ENCODE peak calls at places on chromosomes 6 and 20, in ten cellular contexts. N, L, C, J, G, K, E, S, V and F are unnamed samples.

GRCh38 chr20:63095718-63096654 is 89.2 kb upstream of the BHLHE23 start:
- DNase-seq in E (peak; percentile 8), K (no peak), G (no peak), S (no peak), V (no peak), C (peak; percentile 57), N (no peak), J (no peak), L (no peak), F (no peak)

GRCh38 chr6:26044140-26045045 is 42.8 kb upstream of the HFE start:
- DNase-seq in N (peak; percentile 49), V (no peak), G (peak; percentile 57), K (no peak), S (peak; percentile 67), C (peak; percentile 79), E (no peak), L (peak; percentile 81), J (no peak), F (peak; percentile 50)

GRCh38 chr6:15897063-15897934 is 231.6 kb upstream of the MYLIP start:
- DNase-seq in V (no peak), J (peak; percentile 53), S (no peak), K (peak; percentile 89), N (no peak), E (peak; percentile 40), G (no peak), C (no peak), L (peak; percentile 4), F (no peak)

GRCh38 chr20:25063981-25064380 is 6.0 kb upstream of the ACSS1 start:
- DNase-seq in C (peak; percentile 41), V (no peak), J (no peak), E (peak; percentile 8), K (no peak), S (no peak), L (no peak), G (no peak), N (no peak), F (no peak)

GRCh38 chr6:34148864-34149810 is 3.2 kb upstream of the GRM4 start:
- DNase-seq in V (no peak), S (no peak), G (no peak), N (no peak), C (peak; percentile 23), E (no peak), L (no peak), K (no peak), J (no peak), F (no peak)

GRCh38 chr20:32523613-32524218 is 61.4 kb downstream of the NOL4L start:
- DNase-seq in V (no peak), N (no peak), E (no peak), J (no peak), C (no peak), L (no peak), S (no peak), G (no peak), K (no peak), F (no peak)

GRCh38 chr6:133837801-133838349 is 51.0 kb upstream of the TCF21 start:
- DNase-seq in L (peak; percentile 46), N (peak; percentile 75), K (peak; percentile 34), V (no peak), E (peak; percentile 32), S (peak; percentile 56), J (no peak), G (peak; percentile 81), C (peak; percentile 87), F (peak; percentile 69)

GRCh38 chr20:18052856-18053255 is 4.9 kb downstream of the OVOL2 start:
- DNase-seq in L (no peak), E (no peak), V (no peak), S (no peak), N (no peak), J (no peak), G (no peak), C (no peak), K (no peak), F (no peak)

GRCh38 chr20:40309731-40310130 is 379.3 kb downstream of the MAFB start:
- DNase-seq in L (no peak), V (no peak), G (no peak), S (no peak), K (peak; percentile 29), E (no peak), N (no peak), C (no peak), J (no peak), F (no peak)

GRCh38 chr6:166901626-166902025 is 54.7 kb downstream of the RNASET2 start:
- DNase-seq in C (no peak), E (no peak), N (no peak), S (no peak), G (no peak), V (no peak), J (no peak), L (no peak), K (no peak), F (no peak)
- H3K4me1 ChIP-seq in C (no peaks in the 10 kb centered on the region), E (no peaks in the 10 kb centered on the region), N (no peaks in the 10 kb centered on the region), S (no peaks in the 10 kb centered on the region), G (no peaks in the 10 kb centered on the region), V (no peaks in the 10 kb centered on the region), J (no peaks in the 10 kb centered on the region), L (no peaks in the 10 kb centered on the region), K (no peaks in the 10 kb centered on the region), F (peaks cover 5% of the 10 kb centered on the region)

GRCh38 chr6:170003027-170003426 is 251.6 kb downstream of the ERMARD start:
- DNase-seq in K (no peak), C (no peak), L (no peak), S (no peak), G (no peak), V (no peak), J (no peak), E (no peak), N (no peak), F (no peak)

GRCh38 chr6:169998457-169998856 is 247.0 kb downstream of the ERMARD start:
- DNase-seq in L (no peak), G (no peak), E (no peak), N (no peak), K (no peak), V (no peak), S (no peak), J (no peak), C (peak; percentile 41), F (no peak)

GRCh38 chr6:169997930-169998218 is 246.5 kb downstream of the ERMARD start:
- DNase-seq in C (peak; percentile 45), N (no peak), J (no peak), G (no peak), E (no peak), L (no peak), S (no peak), V (no peak), K (no peak), F (no peak)

GRCh38 chr6:169999367-169999766 is 247.9 kb downstream of the ERMARD start:
- DNase-seq in L (no peak), S (no peak), V (no peak), K (no peak), E (no peak), C (no peak), G (no peak), N (no peak), J (no peak), F (no peak)

GRCh38 chr6:170000071-170000843 is 248.8 kb downstream of the ERMARD start:
- DNase-seq in V (no peak), G (no peak), S (no peak), K (no peak), N (no peak), J (no peak), L (no peak), C (no peak), E (no peak), F (no peak)
- H3K9me3 ChIP-seq in V (peaks cover 3% of the 10 kb centered on the region), G (no peaks in the 10 kb centered on the region), S (peaks cover 19% of the 10 kb centered on the region), K (no peaks in the 10 kb centered on the region), N (no peaks in the 10 kb centered on the region), J (peaks cover 3% of the 10 kb centered on the region), L (no peaks in the 10 kb centered on the region), C (no peaks in the 10 kb centered on the region), E (no peaks in the 10 kb centered on the region), F (no peaks in the 10 kb centered on the region)

DNA sequence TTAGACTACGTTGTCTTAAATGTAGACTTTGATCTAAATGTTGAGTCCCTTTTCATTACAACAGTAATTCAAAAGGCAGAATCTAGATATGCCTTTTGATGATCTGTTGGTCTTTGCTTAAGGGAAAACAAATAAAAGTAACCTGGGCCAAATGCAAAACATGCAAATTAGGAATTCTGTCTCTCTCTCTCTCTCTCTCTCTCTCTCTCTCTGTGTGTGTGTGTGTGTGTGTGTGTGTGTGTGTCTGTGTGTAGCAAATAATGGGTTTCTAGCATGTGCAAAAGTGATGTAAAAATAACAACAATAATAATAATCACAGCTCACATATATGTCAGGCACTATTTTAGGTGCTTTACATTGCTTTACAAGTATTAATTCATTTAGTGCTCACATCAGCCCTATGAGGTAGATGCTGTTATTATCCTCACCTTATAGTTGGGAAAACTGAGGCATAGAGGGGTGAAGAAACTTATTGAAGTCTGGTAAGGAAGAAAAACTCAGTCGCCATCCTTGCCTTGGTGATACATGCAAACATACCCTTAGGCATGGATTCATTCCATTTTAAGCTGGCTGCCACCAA is 160.3 kb upstream of the ZNF217 start:
- DNase-seq in C (no peak), S (no peak), K (no peak), N (no peak), E (no peak), V (no peak), J (no peak), G (no peak), L (no peak), F (no peak)
- H3K4me1 ChIP-seq in C (peaks cover 17% of the 10 kb centered on the region), S (peaks cover 59% of the 10 kb centered on the region), K (peaks cover 8% of the 10 kb centered on the region), N (peaks cover 16% of the 10 kb centered on the region), E (no peaks in the 10 kb centered on the region), V (peaks cover 41% of the 10 kb centered on the region), J (peaks cover 8% of the 10 kb centered on the region), G (peaks cover 50% of the 10 kb centered on the region), L (no peaks in the 10 kb centered on the region), F (no peaks in the 10 kb centered on the region)

DNA sequence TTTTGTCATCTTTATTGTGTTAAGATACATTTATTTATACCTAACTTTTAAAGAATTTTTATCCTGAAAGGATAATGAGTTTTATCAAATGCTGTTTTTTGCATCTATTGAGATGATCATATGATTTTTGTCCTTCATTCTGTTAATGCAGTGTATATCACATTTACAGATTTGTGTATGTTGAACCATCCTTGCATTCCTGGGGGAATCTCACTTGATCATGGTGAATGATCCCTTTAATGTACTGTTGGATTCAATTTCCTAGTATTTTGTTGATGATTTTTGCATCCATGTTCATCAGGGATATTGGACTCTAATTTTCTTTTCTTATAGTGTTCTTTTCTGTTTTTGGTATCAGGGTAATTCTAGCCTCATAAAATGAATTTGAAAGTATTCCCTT is 38.5 kb upstream of the SLC22A3 start:
- DNase-seq in N (no peak), V (no peak), G (no peak), S (no peak), C (no peak), E (no peak), K (no peak), L (no peak), J (no peak), F (no peak)
- H3K9me3 ChIP-seq in N (no peaks in the 10 kb centered on the region), V (peaks cover 9% of the 10 kb centered on the region), G (peaks cover 26% of the 10 kb centered on the region), S (peaks cover 27% of the 10 kb centered on the region), C (peaks cover 15% of the 10 kb centered on the region), E (no peaks in the 10 kb centered on the region), K (no peaks in the 10 kb centered on the region), L (no peaks in the 10 kb centered on the region), J (peaks cover 11% of the 10 kb centered on the region), F (peaks cover 2% of the 10 kb centered on the region)